ENCODE peak calls at places on chromosome 9, in nine cellular contexts. A is cardiac fibroblast, W is brain microvascular endothelial cell, J is GM10248, S is uterus, C is hepatocyte, Z is endothelial cell, U is activated B cell treated with CpG ODN at 0.5 μM for 24 hours, D is mesothelial cell of epicardium. O is an unnamed sample.
A peak's percentile ranks its signal among the peaks of the same experiment; 100 is the strongest.

GRCh38 chr9:133950916-133951231 is 41.2 kb downstream of the VAV2 start:
- DNase-seq in Z (no peak), W (no peak), U (no peak), D (no peak), C (no peak), J (no peak), A (no peak), S (no peak), O (no peak)

GRCh38 chr9:89601856-89602562 is 2.8 kb upstream of the GADD45G start:
- DNase-seq in S (no peak), C (no peak), A (no peak), J (no peak), D (no peak), W (no peak), U (no peak), Z (no peak), O (no peak)

GRCh38 chr9:135530146-135530545 is 8.9 kb downstream of the LCN1 start:
- DNase-seq in J (no peak), C (no peak), D (no peak), S (no peak), W (no peak), A (no peak), U (no peak), Z (no peak), O (no peak)

GRCh38 chr9:128406848-128407391 is 13.7 kb upstream of the CERCAM start:
- DNase-seq in W (peak; percentile 45), C (no peak), J (no peak), D (no peak), Z (no peak), S (no peak), U (no peak), A (peak; percentile 41), O (no peak)

GRCh38 chr9:33443047-33443446 is 4.3 kb downstream of the AQP3 start:
- DNase-seq in Z (no peak), J (no peak), A (peak; percentile 37), D (no peak), S (no peak), C (no peak), W (no peak), U (no peak), O (no peak)

GRCh38 chr9:86508208-86508903 is 154.1 kb upstream of the TUT7 start:
- DNase-seq in W (no peak), U (no peak), Z (no peak), D (no peak), C (no peak), A (no peak), J (peak; percentile 30), S (no peak), O (peak; percentile 31)

GRCh38 chr9:91426123-91426745 is 2.6 kb upstream of the NFIL3 start:
- DNase-seq in A (peak; percentile 76), D (no peak), W (peak; percentile 28), S (no peak), J (peak; percentile 56), C (peak; percentile 52), Z (no peak), U (no peak), O (peak; percentile 77)

GRCh38 chr9:106712279-106712678 is 150.7 kb upstream of the ZNF462 start:
- DNase-seq in Z (no peak), S (no peak), D (no peak), A (no peak), W (no peak), U (no peak), C (no peak), J (no peak), O (no peak)

GRCh38 chr9:91953723-91954122 is 3.7 kb upstream of the ROR2 start:
- DNase-seq in W (no peak), U (no peak), S (no peak), A (no peak), D (no peak), C (no peak), J (no peak), Z (no peak), O (no peak)

GRCh38 chr9:107389617-107390071 is 99.9 kb downstream of the KLF4 start:
- DNase-seq in W (no peak), A (peak; percentile 50), J (no peak), S (peak; percentile 68), Z (no peak), U (no peak), C (peak; percentile 78), D (no peak), O (no peak)

GRCh38 chr9:76598971-76599370 is 140.0 kb downstream of the GCNT1 start:
- DNase-seq in D (no peak), C (no peak), J (no peak), W (no peak), Z (no peak), A (peak; percentile 35), S (no peak), U (no peak), O (no peak)

GRCh38 chr9:124130277-124131075 is 118.9 kb downstream of the LHX2 start:
- DNase-seq in J (no peak), A (no peak), W (no peak), D (no peak), S (no peak), Z (no peak), U (no peak), C (no peak), O (no peak)

GRCh38 chr9:137276757-137277328 is 683 bp upstream of the TOR4A start:
- DNase-seq in A (peak; percentile 72), S (peak; percentile 75), D (no peak), Z (peak; percentile 46), C (peak; percentile 86), U (no peak), J (no peak), W (no peak), O (peak; percentile 53)

GRCh38 chr9:92115977-92116285 is 718 bp upstream of the SPTLC1 start:
- DNase-seq in A (no peak), U (no peak), W (no peak), J (no peak), D (no peak), Z (no peak), C (no peak), S (no peak), O (no peak)

GRCh38 chr9:73565026-73565425 is 413.4 kb downstream of the ANXA1 start:
- DNase-seq in J (no peak), A (no peak), U (no peak), S (no peak), D (no peak), Z (no peak), W (no peak), C (no peak), O (no peak)

DNA sequence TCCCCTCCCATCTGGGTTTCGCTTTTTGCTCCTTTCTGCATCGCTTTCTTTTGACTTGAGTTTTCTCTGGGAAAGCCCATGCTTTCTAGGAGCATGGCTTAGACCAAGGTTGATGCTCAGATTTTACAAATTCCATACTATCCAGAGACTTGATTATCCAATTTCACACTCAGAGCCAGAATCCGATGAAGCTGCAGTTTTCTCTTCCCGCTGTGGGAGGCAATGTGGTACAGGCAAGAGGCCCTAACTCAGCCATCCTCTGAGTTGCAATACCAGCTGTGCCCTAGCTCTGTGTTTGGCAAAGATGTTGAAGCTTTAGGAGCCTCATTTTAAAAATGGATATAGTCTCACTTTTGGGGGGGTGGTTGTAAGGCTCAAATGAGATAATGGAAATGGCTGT is 85.1 kb downstream of the BRINP1 start:
- DNase-seq in J (no peak), D (no peak), U (no peak), C (peak; percentile 27), A (no peak), Z (peak; percentile 28), W (no peak), S (no peak), O (no peak)
- TF ChIP-seq CTCF in J (no peak), D (no peak), U (no peak), C (peak; percentile 40), A (no peak), Z (no peak), W (no peak), S (no peak), O (no peak)

DNA sequence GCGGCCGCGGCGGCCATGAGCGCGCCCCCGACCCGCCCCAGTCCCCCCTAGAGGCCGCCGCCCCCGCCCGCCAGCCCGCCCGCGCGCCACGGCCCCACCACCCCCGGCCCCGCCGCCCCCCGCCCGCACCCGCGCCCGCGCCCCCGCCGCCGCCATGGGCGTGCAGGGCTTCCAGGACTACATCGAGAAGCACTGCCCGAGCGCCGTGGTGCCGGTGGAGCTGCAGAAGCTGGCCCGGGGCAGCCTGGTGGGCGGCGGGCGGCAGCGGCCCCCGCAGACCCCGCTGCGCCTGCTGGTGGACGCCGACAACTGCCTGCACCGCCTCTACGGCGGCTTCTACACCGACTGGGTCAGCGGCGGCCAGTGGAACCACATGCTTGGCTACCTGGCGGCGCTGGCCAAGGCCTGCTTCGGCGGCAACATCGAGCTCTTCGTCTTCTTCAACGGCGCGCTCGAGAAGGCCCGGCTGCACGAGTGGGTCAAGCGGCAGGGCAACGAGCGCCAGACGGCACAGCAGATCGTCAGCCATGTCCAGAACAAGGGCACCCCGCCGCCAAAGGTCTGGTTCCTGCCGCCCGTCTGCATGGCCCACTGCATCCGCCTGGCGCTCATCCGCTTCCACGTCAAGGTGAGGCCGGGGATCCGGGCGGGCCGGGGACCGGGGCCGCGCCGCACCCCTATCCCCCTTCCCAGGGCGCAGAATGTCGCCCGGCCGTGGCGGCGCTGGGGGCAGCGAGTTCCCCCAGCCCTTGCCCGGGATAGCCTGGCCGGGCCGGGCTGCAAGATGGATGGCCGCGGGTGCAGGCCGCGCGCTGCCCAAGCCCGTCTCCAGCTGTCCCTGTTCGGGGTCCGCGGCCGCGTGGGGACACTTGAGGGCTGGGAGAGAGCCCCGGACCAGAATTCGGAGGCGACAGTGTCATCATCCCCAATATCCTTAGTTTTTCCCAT is 551 bp downstream of the FAM120A start:
- DNase-seq in Z (peak; percentile 58), U (peak; percentile 40), S (peak; percentile 44), J (peak; percentile 34), W (peak; percentile 20), A (peak; percentile 48), C (peak; percentile 69), D (peak; percentile 29), O (peak; percentile 55)
- TF ChIP-seq CTCF in Z (no peak), U (no peak), S (no peak), J (no peak), W (peak; percentile 24), A (no peak), C (peak; percentile 8), D (peak; percentile 19), O (no peak)

GRCh38 chr9:110583237-110583636 is 3.7 kb upstream of the SVEP1 start:
- DNase-seq in D (no peak), J (no peak), C (no peak), U (no peak), S (no peak), A (peak; percentile 81), Z (no peak), W (peak; percentile 51), O (no peak)
- TF ChIP-seq CTCF in D (no peak), J (no peak), C (no peak), U (no peak), S (no peak), A (no peak), Z (no peak), W (peak; percentile 40), O (no peak)

GRCh38 chr9:119991797-119992196 is 588.2 kb downstream of the CDK5RAP2 start:
- DNase-seq in U (no peak), Z (no peak), S (no peak), D (no peak), A (no peak), C (no peak), J (no peak), W (no peak), O (no peak)

DNA sequence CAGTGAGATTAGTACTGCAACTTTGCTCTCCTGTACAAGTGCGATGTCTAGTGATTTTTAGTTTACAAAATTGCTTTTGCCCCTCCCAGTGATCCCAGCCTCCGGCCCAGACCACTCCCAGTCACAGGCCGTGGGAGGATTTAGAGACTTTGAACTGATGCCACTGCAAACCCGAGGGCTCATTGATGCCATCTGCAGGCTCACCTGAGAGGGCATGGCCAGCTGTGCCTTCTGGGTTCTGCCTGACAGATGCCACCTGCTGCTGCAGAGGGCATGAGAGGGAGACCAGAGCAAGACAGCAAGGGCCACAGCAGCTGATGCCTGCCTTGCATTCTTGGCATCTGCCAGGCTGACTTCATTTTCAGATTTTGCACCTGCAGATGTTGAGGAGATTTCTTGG is 593.8 kb downstream of the CDK5RAP2 start:
- DNase-seq in Z (no peak), A (no peak), S (no peak), J (no peak), U (no peak), C (no peak), D (no peak), W (no peak), O (no peak)
- TF ChIP-seq CTCF in Z (no peak), A (no peak), S (no peak), J (no peak), U (no peak), C (no peak), D (no peak), W (no peak), O (no peak)